ENCODE peak calls at places on chromosome 12, in five cellular contexts. V is COR-L47, Y is KBM-7, P is Daoy, R is GM12865. J is an unnamed sample.

GRCh38 chr12:11321980-11322379 is 11.7 kb upstream of the PRB4 start:
- DNase-seq in R (no peak), Y (no peak), V (no peak), P (no peak), J (no peak)

GRCh38 chr12:96352161-96352835 is 47.9 kb downstream of the CDK17 start:
- DNase-seq in Y (no peak), V (no peak), P (no peak), R (peak), J (no peak)

GRCh38 chr12:46209914-46210834 is 58.7 kb downstream of the SLC38A1 start:
- DNase-seq in P (peak), Y (peak), R (peak), V (peak), J (no peak)

GRCh38 chr12:116880213-116880816 is 926 bp downstream of the HRK start:
- DNase-seq in V (no peak), R (no peak), Y (no peak), P (no peak), J (no peak)

GRCh38 chr12:130879781-130880389 is 8.0 kb downstream of the RAN start:
- DNase-seq in R (peak), V (no peak), P (peak), Y (peak), J (no peak)

GRCh38 chr12:50538178-50538577 is 33.4 kb downstream of the DIP2B start:
- DNase-seq in V (no peak), Y (no peak), P (no peak), R (no peak), J (no peak)

GRCh38 chr12:24256636-24257150 is 307.2 kb upstream of the SOX5 start:
- DNase-seq in P (no peak), R (no peak), Y (no peak), V (no peak), J (no peak)

GRCh38 chr12:108333898-108334699 is 5.0 kb downstream of the CMKLR1 start:
- DNase-seq in V (no peak), P (peak), Y (no peak), R (peak), J (no peak)

GRCh38 chr12:8590842-8591545 is 21.7 kb downstream of the AICDA start:
- DNase-seq in P (peak), V (no peak), Y (peak), R (peak), J (no peak)

GRCh38 chr12:107511292-107511691 is 174.3 kb upstream of the PWP1 start:
- DNase-seq in R (no peak), P (no peak), V (no peak), Y (no peak), J (no peak)

GRCh38 chr12:51388066-51388799 is 3.0 kb downstream of the GALNT6 start:
- DNase-seq in R (peak), Y (peak), P (no peak), V (no peak), J (no peak)

GRCh38 chr12:8834230-8834629 is 11.8 kb downstream of the A2ML1 start:
- DNase-seq in P (no peak), R (no peak), V (no peak), Y (no peak), J (no peak)

J was measured in iPS DF 19.7.